ENCODE peak calls at places on chromosomes 1 and 21, in six cellular contexts. One of them, this sample, is unnamed.

GRCh38 chr21:31897311-31897710 is 24.5 kb downstream of the HUNK start:
- DNase-seq in activated CD4-positive, alpha-beta T cell treated with anti-CD3 and anti-CD28 coated beads, Interleukin-2, amount 50 U/mL, for 1 hour: no peak
- DNase-seq in NCI-H460: no peak
- DNase-seq in kidney glomerular epithelial cell: no peak
- DNase-seq in NCI-H1694: no peak
- DNase-seq in foreskin keratinocyte: no peak
- DNase-seq in this sample: no peak

GRCh38 chr21:16569679-16570078 is 839.9 kb downstream of the USP25 start:
- DNase-seq in activated CD4-positive, alpha-beta T cell treated with anti-CD3 and anti-CD28 coated beads, Interleukin-2, amount 50 U/mL, for 1 hour: no peak
- DNase-seq in NCI-H460: peak
- DNase-seq in kidney glomerular epithelial cell: no peak
- DNase-seq in NCI-H1694: no peak
- DNase-seq in foreskin keratinocyte: no peak
- DNase-seq in this sample: no peak

GRCh38 chr1:215704089-215704860 is 137.2 kb downstream of the KCTD3 start:
- DNase-seq in activated CD4-positive, alpha-beta T cell treated with anti-CD3 and anti-CD28 coated beads, Interleukin-2, amount 50 U/mL, for 1 hour: no peak
- DNase-seq in NCI-H460: peak
- DNase-seq in kidney glomerular epithelial cell: no peak
- DNase-seq in NCI-H1694: no peak
- DNase-seq in foreskin keratinocyte: no peak
- DNase-seq in this sample: peak

GRCh38 chr1:6322161-6322560 is 61.3 kb upstream of the GPR153 start:
- DNase-seq in activated CD4-positive, alpha-beta T cell treated with anti-CD3 and anti-CD28 coated beads, Interleukin-2, amount 50 U/mL, for 1 hour: no peak
- DNase-seq in NCI-H460: no peak
- DNase-seq in kidney glomerular epithelial cell: no peak
- DNase-seq in NCI-H1694: no peak
- DNase-seq in foreskin keratinocyte: no peak
- DNase-seq in this sample: no peak

GRCh38 chr21:43311303-43311817 is 115.6 kb downstream of the SIK1 start:
- DNase-seq in activated CD4-positive, alpha-beta T cell treated with anti-CD3 and anti-CD28 coated beads, Interleukin-2, amount 50 U/mL, for 1 hour: no peak
- DNase-seq in NCI-H460: no peak
- DNase-seq in kidney glomerular epithelial cell: no peak
- DNase-seq in NCI-H1694: no peak
- DNase-seq in foreskin keratinocyte: peak
- DNase-seq in this sample: no peak

GRCh38 chr1:1771096-1771495 is 7.2 kb downstream of the NADK start:
- DNase-seq in activated CD4-positive, alpha-beta T cell treated with anti-CD3 and anti-CD28 coated beads, Interleukin-2, amount 50 U/mL, for 1 hour: no peak
- DNase-seq in NCI-H460: no peak
- DNase-seq in kidney glomerular epithelial cell: no peak
- DNase-seq in NCI-H1694: no peak
- DNase-seq in foreskin keratinocyte: no peak
- DNase-seq in this sample: no peak

GRCh38 chr1:246072456-246072855 is 434.6 kb downstream of the SMYD3 start:
- DNase-seq in activated CD4-positive, alpha-beta T cell treated with anti-CD3 and anti-CD28 coated beads, Interleukin-2, amount 50 U/mL, for 1 hour: no peak
- DNase-seq in NCI-H460: no peak
- DNase-seq in kidney glomerular epithelial cell: no peak
- DNase-seq in NCI-H1694: no peak
- DNase-seq in foreskin keratinocyte: no peak
- DNase-seq in this sample: no peak

GRCh38 chr1:115277276-115277675 is 60.8 kb downstream of the NGF start:
- DNase-seq in activated CD4-positive, alpha-beta T cell treated with anti-CD3 and anti-CD28 coated beads, Interleukin-2, amount 50 U/mL, for 1 hour: no peak
- DNase-seq in NCI-H460: no peak
- DNase-seq in kidney glomerular epithelial cell: peak
- DNase-seq in NCI-H1694: no peak
- DNase-seq in foreskin keratinocyte: peak
- DNase-seq in this sample: peak

GRCh38 chr1:25572708-25573590 is 29.5 kb downstream of the LDLRAP1 start:
- DNase-seq in activated CD4-positive, alpha-beta T cell treated with anti-CD3 and anti-CD28 coated beads, Interleukin-2, amount 50 U/mL, for 1 hour: peak
- DNase-seq in NCI-H460: peak
- DNase-seq in kidney glomerular epithelial cell: peak
- DNase-seq in NCI-H1694: peak
- DNase-seq in foreskin keratinocyte: no peak
- DNase-seq in this sample: peak

GRCh38 chr1:149942207-149942606 is 5.5 kb upstream of the MTMR11 start:
- DNase-seq in activated CD4-positive, alpha-beta T cell treated with anti-CD3 and anti-CD28 coated beads, Interleukin-2, amount 50 U/mL, for 1 hour: no peak
- DNase-seq in NCI-H460: peak
- DNase-seq in kidney glomerular epithelial cell: no peak
- DNase-seq in NCI-H1694: no peak
- DNase-seq in foreskin keratinocyte: no peak
- DNase-seq in this sample: peak

GRCh38 chr1:206517784-206518183 is 10.5 kb downstream of the RASSF5 start:
- DNase-seq in activated CD4-positive, alpha-beta T cell treated with anti-CD3 and anti-CD28 coated beads, Interleukin-2, amount 50 U/mL, for 1 hour: no peak
- DNase-seq in NCI-H460: no peak
- DNase-seq in kidney glomerular epithelial cell: no peak
- DNase-seq in NCI-H1694: no peak
- DNase-seq in foreskin keratinocyte: no peak
- DNase-seq in this sample: no peak

GRCh38 chr21:37408464-37409193 is 42.1 kb downstream of the DYRK1A start:
- DNase-seq in activated CD4-positive, alpha-beta T cell treated with anti-CD3 and anti-CD28 coated beads, Interleukin-2, amount 50 U/mL, for 1 hour: no peak
- DNase-seq in NCI-H460: no peak
- DNase-seq in kidney glomerular epithelial cell: no peak
- DNase-seq in NCI-H1694: no peak
- DNase-seq in foreskin keratinocyte: no peak
- DNase-seq in this sample: no peak

GRCh38 chr1:33667386-33668282 is 195.2 kb downstream of the ZSCAN20 start:
- DNase-seq in activated CD4-positive, alpha-beta T cell treated with anti-CD3 and anti-CD28 coated beads, Interleukin-2, amount 50 U/mL, for 1 hour: no peak
- DNase-seq in NCI-H460: no peak
- DNase-seq in kidney glomerular epithelial cell: no peak
- DNase-seq in NCI-H1694: no peak
- DNase-seq in foreskin keratinocyte: no peak
- DNase-seq in this sample: no peak

GRCh38 chr1:62688687-62689085 is 500 bp upstream of the DOCK7 start:
- DNase-seq in activated CD4-positive, alpha-beta T cell treated with anti-CD3 and anti-CD28 coated beads, Interleukin-2, amount 50 U/mL, for 1 hour: no peak
- DNase-seq in NCI-H460: no peak
- DNase-seq in kidney glomerular epithelial cell: peak
- DNase-seq in NCI-H1694: no peak
- DNase-seq in foreskin keratinocyte: no peak
- DNase-seq in this sample: no peak

GRCh38 chr1:198096390-198096789 is 60.4 kb upstream of the NEK7 start:
- DNase-seq in activated CD4-positive, alpha-beta T cell treated with anti-CD3 and anti-CD28 coated beads, Interleukin-2, amount 50 U/mL, for 1 hour: no peak
- DNase-seq in NCI-H460: no peak
- DNase-seq in kidney glomerular epithelial cell: no peak
- DNase-seq in NCI-H1694: no peak
- DNase-seq in foreskin keratinocyte: no peak
- DNase-seq in this sample: no peak

GRCh38 chr1:192713921-192714320 is 78.0 kb downstream of the RGS13 start:
- DNase-seq in activated CD4-positive, alpha-beta T cell treated with anti-CD3 and anti-CD28 coated beads, Interleukin-2, amount 50 U/mL, for 1 hour: no peak
- DNase-seq in NCI-H460: no peak
- DNase-seq in kidney glomerular epithelial cell: no peak
- DNase-seq in NCI-H1694: no peak
- DNase-seq in foreskin keratinocyte: no peak
- DNase-seq in this sample: no peak

GRCh38 chr1:119929643-119930310 is 33.5 kb upstream of the ADAM30 start:
- DNase-seq in activated CD4-positive, alpha-beta T cell treated with anti-CD3 and anti-CD28 coated beads, Interleukin-2, amount 50 U/mL, for 1 hour: no peak
- DNase-seq in NCI-H460: no peak
- DNase-seq in kidney glomerular epithelial cell: no peak
- DNase-seq in NCI-H1694: no peak
- DNase-seq in foreskin keratinocyte: no peak
- DNase-seq in this sample: no peak

GRCh38 chr1:236016782-236017400 is 48.0 kb downstream of the NID1 start:
- DNase-seq in activated CD4-positive, alpha-beta T cell treated with anti-CD3 and anti-CD28 coated beads, Interleukin-2, amount 50 U/mL, for 1 hour: no peak
- DNase-seq in NCI-H460: no peak
- DNase-seq in kidney glomerular epithelial cell: peak
- DNase-seq in NCI-H1694: no peak
- DNase-seq in foreskin keratinocyte: peak
- DNase-seq in this sample: peak

GRCh38 chr1:207428783-207429182 is 25.3 kb upstream of the CR2 start:
- DNase-seq in activated CD4-positive, alpha-beta T cell treated with anti-CD3 and anti-CD28 coated beads, Interleukin-2, amount 50 U/mL, for 1 hour: no peak
- DNase-seq in NCI-H460: no peak
- DNase-seq in kidney glomerular epithelial cell: no peak
- DNase-seq in NCI-H1694: no peak
- DNase-seq in foreskin keratinocyte: no peak
- DNase-seq in this sample: no peak